ENCODE peak calls at places on chromosomes 4 and X, in seven cellular contexts. S is kidney epithelial cell; A is activated CD4-positive, alpha-beta T cell treated with anti-CD3 and anti-CD28 coated beads, Interleukin-2, amount 10 ng/mL, durations not matched to agents 7 days and 5 days; X is NCI-H1092; D is C1 segment of cervical spinal cord; H is effector memory CD8-positive, alpha-beta T cell; T is effector CD4-positive, alpha-beta T cell. O is an unnamed sample.

GRCh38 chr4:77308843-77309242 is 151.8 kb downstream of the CCNG2 start:
- DNase-seq in S (no peak), D (no peak), H (no peak), X (no peak), T (no peak), A (no peak), O (peak)

GRCh38 chr4:95507147-95507546 is 41.6 kb downstream of the UNC5C start:
- DNase-seq in S (no peak), X (no peak), T (no peak), D (no peak), H (no peak), A (no peak), O (peak)

GRCh38 chr4:128451270-128451905 is 163.8 kb upstream of the PGRMC2 start:
- DNase-seq in D (no peak), H (no peak), X (no peak), A (no peak), S (no peak), T (no peak), O (no peak)

GRCh38 chrX:31165241-31166035 is 93.6 kb upstream of the FTHL17 start:
- DNase-seq in X (no peak), D (no peak), H (no peak), S (no peak), A (no peak), T (no peak), O (peak)

GRCh38 chrX:82218361-82218760 is 1016.5 kb downstream of the SH3BGRL start:
- DNase-seq in H (no peak), A (no peak), D (no peak), T (no peak), X (no peak), S (no peak), O (peak)

GRCh38 chr4:159047478-159048165 is 55.3 kb upstream of the RAPGEF2 start:
- DNase-seq in T (no peak), A (peak), D (no peak), S (no peak), H (no peak), X (no peak), O (peak)

GRCh38 chrX:15269618-15270521 is at the start of gene ASB9:
- DNase-seq in T (no peak), H (no peak), X (no peak), S (peak), A (no peak), D (no peak), O (peak)

GRCh38 chrX:104335765-104336164 is 81.0 kb upstream of the ESX1 start:
- DNase-seq in T (no peak), X (no peak), H (no peak), A (no peak), D (no peak), S (peak), O (peak)

GRCh38 chr4:138037716-138038115 is 204.4 kb downstream of the SLC7A11 start:
- DNase-seq in S (no peak), X (no peak), D (no peak), T (no peak), A (no peak), H (no peak), O (peak)

GRCh38 chr4:85883180-85883579 is 408.2 kb downstream of the ARHGAP24 start:
- DNase-seq in H (no peak), D (no peak), X (no peak), S (no peak), A (no peak), T (no peak), O (no peak)